ENCODE peak calls at places on chromosomes 5 and 9, in six cellular contexts. Q is HepG2, J is upper lobe of left lung, P is prostate gland, I is K562, H is suprapubic skin. O is an unnamed sample.

GRCh38 chr9:114385412-114386181 is 2.2 kb downstream of the AKNA start:
- DNase-seq in Q (peak), J (peak), P (peak), I (no peak), H (peak), O (no peak)

GRCh38 chr9:132032584-132032945 is 47.1 kb downstream of the MED27 start:
- DNase-seq in Q (no peak), J (peak), P (no peak), I (no peak), H (no peak), O (no peak)

GRCh38 chr5:61084658-61085057 is 77.6 kb downstream of the SMIM15 start:
- DNase-seq in Q (no peak), J (no peak), P (no peak), I (no peak), H (no peak), O (no peak)

GRCh38 chr5:91219141-91219802 is 163.8 kb downstream of the ARRDC3 start:
- DNase-seq in Q (no peak), J (peak), P (peak), I (no peak), H (peak), O (no peak)

GRCh38 chr5:42992035-42992570 is 48.0 kb downstream of the ANXA2R start:
- DNase-seq in Q (peak), J (peak), P (peak), I (peak), H (peak), O (peak)

GRCh38 chr5:175214152-175214551 is 229.8 kb downstream of the DRD1 start:
- DNase-seq in Q (no peak), J (no peak), P (peak), I (no peak), H (no peak), O (no peak)

GRCh38 chr9:35798658-35799366 is 7.4 kb downstream of the NPR2 start:
- DNase-seq in Q (peak), J (no peak), P (no peak), I (peak), H (no peak), O (no peak)

GRCh38 chr9:15211994-15212501 is 95.0 kb downstream of the TTC39B start:
- DNase-seq in Q (peak), J (no peak), P (no peak), I (no peak), H (no peak), O (no peak)

GRCh38 chr5:140038373-140038957 is 4.6 kb downstream of the NRG2 start:
- DNase-seq in Q (no peak), J (no peak), P (no peak), I (no peak), H (no peak), O (no peak)

GRCh38 chr9:115042781-115043509 is 75.0 kb downstream of the TNC start:
- DNase-seq in Q (no peak), J (no peak), P (no peak), I (no peak), H (no peak), O (no peak)

GRCh38 chr5:179841621-179842020 is 17.0 kb downstream of the MRNIP start:
- DNase-seq in Q (no peak), J (no peak), P (no peak), I (no peak), H (no peak), O (no peak)

GRCh38 chr9:23825143-23825531 is 903 bp downstream of the ELAVL2 start:
- DNase-seq in Q (no peak), J (no peak), P (no peak), I (no peak), H (no peak), O (no peak)

GRCh38 chr5:6134281-6134680 is 244.1 kb downstream of the MED10 start:
- DNase-seq in Q (no peak), J (no peak), P (no peak), I (no peak), H (no peak), O (peak)

GRCh38 chr5:2715856-2716255 is 35.6 kb downstream of the IRX2 start:
- DNase-seq in Q (no peak), J (no peak), P (no peak), I (no peak), H (no peak), O (no peak)

GRCh38 chr5:127699416-127699815 is 3.8 kb upstream of the CCDC192 start:
- DNase-seq in Q (no peak), J (no peak), P (no peak), I (no peak), H (no peak), O (no peak)

GRCh38 chr9:137237759-137238726 is 3.0 kb upstream of the TUBB4B start:
- DNase-seq in Q (no peak), J (no peak), P (peak), I (no peak), H (no peak), O (no peak)

GRCh38 chr5:132215329-132215728 is 12.3 kb downstream of the P4HA2 start:
- DNase-seq in Q (no peak), J (peak), P (peak), I (no peak), H (peak), O (peak)

GRCh38 chr9:120257483-120257882 is 322.5 kb downstream of the CDK5RAP2 start:
- DNase-seq in Q (no peak), J (no peak), P (no peak), I (no peak), H (no peak), O (no peak)

GRCh38 chr5:37799865-37800421 is 39.9 kb downstream of the GDNF start:
- DNase-seq in Q (no peak), J (no peak), P (no peak), I (no peak), H (no peak), O (no peak)

GRCh38 chr9:110767559-110768063 is 99.0 kb downstream of the MUSK start:
- DNase-seq in Q (no peak), J (no peak), P (no peak), I (no peak), H (no peak), O (no peak)

GRCh38 chr9:136623849-136624183 is 38.9 kb upstream of the EGFL7 start:
- DNase-seq in Q (no peak), J (peak), P (peak), I (no peak), H (no peak), O (no peak)

GRCh38 chr5:110965773-110966581 is 105.5 kb upstream of the TSLP start:
- DNase-seq in Q (no peak), J (no peak), P (no peak), I (no peak), H (no peak), O (no peak)

GRCh38 chr9:125613156-125613555 is 93.9 kb downstream of the MAPKAP1 start:
- DNase-seq in Q (no peak), J (no peak), P (no peak), I (no peak), H (no peak), O (no peak)
- TF ChIP-seq POLR2AphosphoS5 in Q (no peak), J (no peak), P (no peak), I (no peak), H (no peak), O (no peak)

DNA sequence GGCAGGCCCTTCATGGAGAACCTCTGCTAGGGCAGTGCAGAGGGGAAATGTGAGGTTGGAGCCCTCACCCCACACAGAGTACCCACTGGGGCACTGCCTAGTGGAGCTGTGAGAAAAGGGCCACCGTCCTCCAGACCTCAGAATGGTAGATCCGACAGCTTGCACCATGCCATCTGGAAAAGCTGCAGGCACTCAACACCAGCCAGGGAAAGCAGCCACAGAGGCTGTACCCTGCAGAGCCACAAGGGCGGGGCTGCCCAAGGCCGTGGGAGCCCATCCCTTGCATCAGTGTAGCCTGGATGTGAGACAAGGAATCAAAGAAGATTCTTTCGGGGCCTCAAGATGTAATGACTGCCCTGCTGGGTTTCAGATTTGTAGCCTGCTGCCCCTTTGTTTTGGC is 16.5 kb upstream of the ZDHHC11 start:
- DNase-seq in Q (no peak), J (no peak), P (no peak), I (peak), H (no peak), O (no peak)
- TF ChIP-seq CTCF in Q (no peak), J (no peak), P (no peak), I (no peak), H (no peak), O (no peak)

GRCh38 chr5:96229173-96229572 is 203.9 kb downstream of the PCSK1 start:
- DNase-seq in Q (no peak), J (no peak), P (no peak), I (no peak), H (no peak), O (no peak)
- TF ChIP-seq POLR2AphosphoS5 in Q (no peak), J (no peak), P (no peak), I (no peak), H (no peak), O (no peak)

GRCh38 chr5:20041326-20041977 is 53.5 kb upstream of the CDH18 start:
- DNase-seq in Q (no peak), J (no peak), P (no peak), I (no peak), H (no peak), O (no peak)
- TF ChIP-seq CTCF in Q (no peak), J (no peak), P (no peak), I (no peak), H (no peak), O (no peak)